ENCODE peak calls at places on chromosomes 12 and 14, in four cellular contexts. One of them, this sample, is unnamed.

GRCh38 chr12:27493260-27493935 is 30.6 kb upstream of the PPFIBP1 start:
- DNase-seq in pancreas: no peak
- DNase-seq in heart left ventricle: no peak
- DNase-seq in lower lobe of right lung: no peak
- DNase-seq in this sample: no peak

GRCh38 chr12:67415473-67415872 is 146.3 kb downstream of the CAND1 start:
- DNase-seq in pancreas: no peak
- DNase-seq in heart left ventricle: peak; percentile 26
- DNase-seq in lower lobe of right lung: no peak
- DNase-seq in this sample: no peak

GRCh38 chr14:68464716-68465115 is 328.2 kb downstream of the ZFP36L1 start:
- DNase-seq in pancreas: no peak
- DNase-seq in heart left ventricle: no peak
- DNase-seq in lower lobe of right lung: no peak
- DNase-seq in this sample: no peak

GRCh38 chr12:31519525-31519924 is 71.4 kb downstream of the DENND5B start:
- DNase-seq in pancreas: no peak
- DNase-seq in heart left ventricle: no peak
- DNase-seq in lower lobe of right lung: no peak
- DNase-seq in this sample: no peak

GRCh38 chr12:11723993-11724392 is 74.5 kb downstream of the ETV6 start:
- DNase-seq in pancreas: no peak
- DNase-seq in heart left ventricle: no peak
- DNase-seq in lower lobe of right lung: no peak
- DNase-seq in this sample: no peak

GRCh38 chr14:33756833-33757232 is 194.0 kb downstream of the EGLN3 start:
- DNase-seq in pancreas: no peak
- DNase-seq in heart left ventricle: no peak
- DNase-seq in lower lobe of right lung: no peak
- DNase-seq in this sample: no peak

GRCh38 chr12:91361864-91362263 is 179.2 kb upstream of the DCN start:
- DNase-seq in pancreas: no peak
- DNase-seq in heart left ventricle: no peak
- DNase-seq in lower lobe of right lung: no peak
- DNase-seq in this sample: no peak

GRCh38 chr14:65080954-65081747 is 21.2 kb downstream of the MAX start:
- DNase-seq in pancreas: no peak
- DNase-seq in heart left ventricle: no peak
- DNase-seq in lower lobe of right lung: no peak
- DNase-seq in this sample: no peak

GRCh38 chr12:108269224-108269623 is 69.9 kb downstream of the CMKLR1 start:
- DNase-seq in pancreas: no peak
- DNase-seq in heart left ventricle: no peak
- DNase-seq in lower lobe of right lung: no peak
- DNase-seq in this sample: no peak

GRCh38 chr14:53032161-53032803 is 81.4 kb upstream of the FERMT2 start:
- DNase-seq in pancreas: peak; percentile 45
- DNase-seq in heart left ventricle: peak; percentile 38
- DNase-seq in lower lobe of right lung: no peak
- DNase-seq in this sample: no peak

GRCh38 chr12:121628037-121628436 is 1.7 kb downstream of the ORAI1 start:
- DNase-seq in pancreas: peak; percentile 25
- DNase-seq in heart left ventricle: no peak
- DNase-seq in lower lobe of right lung: no peak
- DNase-seq in this sample: no peak

GRCh38 chr12:73656375-73656774 is 881.3 kb upstream of the ATXN7L3B start:
- DNase-seq in pancreas: no peak
- DNase-seq in heart left ventricle: no peak
- DNase-seq in lower lobe of right lung: no peak
- DNase-seq in this sample: no peak

GRCh38 chr14:22200977-22201605 is 387.9 kb downstream of the DAD1 start:
- DNase-seq in pancreas: no peak
- DNase-seq in heart left ventricle: no peak
- DNase-seq in lower lobe of right lung: no peak
- DNase-seq in this sample: no peak

GRCh38 chr12:3311027-3311402 is 180.0 kb upstream of the PRMT8 start:
- DNase-seq in pancreas: peak; percentile 95
- DNase-seq in heart left ventricle: no peak
- DNase-seq in lower lobe of right lung: no peak
- DNase-seq in this sample: no peak

GRCh38 chr12:131075194-131075593 is 121.5 kb downstream of the ADGRD1 start:
- DNase-seq in pancreas: no peak
- DNase-seq in heart left ventricle: no peak
- DNase-seq in lower lobe of right lung: no peak
- DNase-seq in this sample: no peak

GRCh38 chr14:81990312-81990761 is 456.7 kb upstream of the SEL1L start:
- DNase-seq in pancreas: peak; percentile 64
- DNase-seq in heart left ventricle: peak; percentile 18
- DNase-seq in lower lobe of right lung: no peak
- DNase-seq in this sample: no peak

GRCh38 chr14:64738306-64738879 is 34.2 kb downstream of the PLEKHG3 start:
- DNase-seq in pancreas: no peak
- DNase-seq in heart left ventricle: no peak
- DNase-seq in lower lobe of right lung: no peak
- DNase-seq in this sample: no peak

GRCh38 chr12:26370098-26370497 is 174.7 kb downstream of the SSPN start:
- DNase-seq in pancreas: no peak
- DNase-seq in heart left ventricle: no peak
- DNase-seq in lower lobe of right lung: no peak
- DNase-seq in this sample: no peak

GRCh38 chr12:6158263-6158662 is 33.8 kb upstream of the VWF start:
- DNase-seq in pancreas: no peak
- DNase-seq in heart left ventricle: no peak
- DNase-seq in lower lobe of right lung: no peak
- DNase-seq in this sample: no peak

GRCh38 chr14:76872796-76873432 is 46.7 kb downstream of the LRRC74A start:
- DNase-seq in pancreas: peak; percentile 67
- DNase-seq in heart left ventricle: peak; percentile 54
- DNase-seq in lower lobe of right lung: peak; percentile 71
- DNase-seq in this sample: peak; percentile 83

GRCh38 chr12:124542021-124542941 is 25.1 kb downstream of the NCOR2 start:
- DNase-seq in pancreas: no peak
- DNase-seq in heart left ventricle: no peak
- DNase-seq in lower lobe of right lung: no peak
- DNase-seq in this sample: no peak

GRCh38 chr12:75561921-75562320 is 50.5 kb upstream of the KRR1 start:
- DNase-seq in pancreas: no peak
- DNase-seq in heart left ventricle: no peak
- DNase-seq in lower lobe of right lung: no peak
- DNase-seq in this sample: no peak

GRCh38 chr14:67704484-67705089 is 2.9 kb downstream of the RDH12 start:
- DNase-seq in pancreas: peak; percentile 41
- DNase-seq in heart left ventricle: no peak
- DNase-seq in lower lobe of right lung: no peak
- DNase-seq in this sample: no peak

DNA sequence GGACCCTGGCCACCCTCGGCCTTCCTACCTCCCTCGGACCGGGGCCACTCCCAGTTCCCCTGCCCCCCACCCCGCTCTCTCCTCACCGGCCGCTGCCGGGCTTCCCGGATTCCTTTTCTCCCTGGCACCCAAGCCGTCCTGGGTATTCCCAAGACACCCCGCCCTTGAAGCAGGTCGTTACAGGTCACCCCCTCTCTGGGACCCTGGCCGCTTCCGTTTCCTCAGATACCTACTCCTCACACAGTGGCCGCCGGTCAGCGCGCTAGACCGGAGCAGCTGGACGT is 469 bp downstream of the NUMB start:
- DNase-seq in pancreas: no peak
- DNase-seq in heart left ventricle: peak; percentile 61
- DNase-seq in lower lobe of right lung: peak; percentile 71
- DNase-seq in this sample: peak; percentile 81
- H3K4me1 ChIP-seq in pancreas: peaks cover 36% of the 10 kb centered on the region
- H3K4me1 ChIP-seq in heart left ventricle: peaks cover 24% of the 10 kb centered on the region
- H3K4me1 ChIP-seq in lower lobe of right lung: peaks cover 75% of the 10 kb centered on the region
- H3K4me1 ChIP-seq in this sample: no peaks in the 10 kb centered on the region

GRCh38 chr14:73729015-73729330 is 14.8 kb upstream of the PNMA1 start:
- DNase-seq in pancreas: no peak
- DNase-seq in heart left ventricle: no peak
- DNase-seq in lower lobe of right lung: no peak
- DNase-seq in this sample: no peak

GRCh38 chr14:73727181-73727580 is 13.0 kb upstream of the PNMA1 start:
- DNase-seq in pancreas: no peak
- DNase-seq in heart left ventricle: no peak
- DNase-seq in lower lobe of right lung: no peak
- DNase-seq in this sample: no peak

GRCh38 chr14:73729556-73730265 is 15.5 kb upstream of the PNMA1 start:
- DNase-seq in pancreas: no peak
- DNase-seq in heart left ventricle: no peak
- DNase-seq in lower lobe of right lung: no peak
- DNase-seq in this sample: no peak

GRCh38 chr14:73726025-73726961 is 12.1 kb upstream of the PNMA1 start:
- DNase-seq in pancreas: no peak
- DNase-seq in heart left ventricle: no peak
- DNase-seq in lower lobe of right lung: no peak
- DNase-seq in this sample: no peak

DNA sequence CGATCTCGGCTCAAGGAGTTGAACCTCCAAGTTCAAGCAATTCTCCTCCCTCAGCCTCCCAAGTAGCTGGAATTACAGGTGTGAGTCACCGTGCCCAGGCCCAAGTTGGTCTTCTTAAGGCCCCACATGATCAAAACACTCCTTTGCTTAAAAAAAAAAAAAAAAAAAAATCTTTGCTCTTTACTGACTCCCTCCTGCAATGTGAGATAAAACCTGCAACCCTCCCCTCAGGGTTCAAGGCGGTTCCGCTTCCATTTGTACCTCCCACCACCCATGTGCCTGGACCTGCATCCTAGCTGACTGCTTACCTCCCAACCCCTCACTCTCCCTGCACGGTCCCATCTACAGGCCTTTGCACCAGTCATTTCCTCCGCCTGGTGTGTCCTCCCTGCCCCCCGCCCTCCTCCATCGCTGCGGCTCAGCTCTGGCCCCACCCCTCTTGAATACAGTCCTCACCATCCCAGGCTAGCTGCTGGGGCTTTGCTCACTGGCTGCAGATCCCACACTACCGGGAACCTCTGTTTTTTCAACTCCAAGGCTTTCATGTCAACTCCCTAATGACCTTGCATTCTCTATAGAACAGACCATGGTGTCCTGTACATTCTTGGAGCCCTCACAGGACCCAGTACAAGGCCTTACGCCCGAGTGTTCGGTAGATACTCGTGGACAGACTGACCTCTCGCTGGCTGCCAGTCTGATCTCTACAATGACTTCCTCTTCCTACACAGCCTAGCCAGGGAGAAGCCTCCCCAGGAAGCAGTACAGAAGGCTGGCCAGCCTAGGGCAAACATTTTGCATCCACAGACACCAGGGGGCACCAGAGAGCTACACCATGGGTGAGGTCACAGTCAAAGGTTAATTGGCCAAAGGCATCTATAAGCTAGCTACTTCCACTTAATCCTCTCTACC is 14.2 kb upstream of the PNMA1 start:
- DNase-seq in pancreas: peak; percentile 89
- DNase-seq in heart left ventricle: peak; percentile 86
- DNase-seq in lower lobe of right lung: peak; percentile 87
- DNase-seq in this sample: peak; percentile 93
- H3K27ac ChIP-seq in pancreas: peak overlapping the region; percentile 41
- H3K27ac ChIP-seq in heart left ventricle: peak overlapping the region; percentile 56
- H3K27ac ChIP-seq in lower lobe of right lung: peak overlapping the region; percentile 31
- H3K27ac ChIP-seq in this sample: no peak overlapping the region

GRCh38 chr12:15591811-15592210 is 197.4 kb downstream of the EPS8 start:
- DNase-seq in pancreas: no peak
- DNase-seq in heart left ventricle: peak; percentile 30
- DNase-seq in lower lobe of right lung: no peak
- DNase-seq in this sample: no peak

GRCh38 chr12:15584366-15585041 is 204.7 kb downstream of the EPS8 start:
- DNase-seq in pancreas: no peak
- DNase-seq in heart left ventricle: no peak
- DNase-seq in lower lobe of right lung: no peak
- DNase-seq in this sample: no peak

GRCh38 chr12:15592934-15593333 is 196.3 kb downstream of the EPS8 start:
- DNase-seq in pancreas: no peak
- DNase-seq in heart left ventricle: no peak
- DNase-seq in lower lobe of right lung: no peak
- DNase-seq in this sample: no peak

GRCh38 chr12:15590180-15590826 is 198.9 kb downstream of the EPS8 start:
- DNase-seq in pancreas: peak; percentile 57
- DNase-seq in heart left ventricle: peak; percentile 54
- DNase-seq in lower lobe of right lung: no peak
- DNase-seq in this sample: no peak

GRCh38 chr12:15589328-15590032 is 199.7 kb downstream of the EPS8 start:
- DNase-seq in pancreas: no peak
- DNase-seq in heart left ventricle: no peak
- DNase-seq in lower lobe of right lung: no peak
- DNase-seq in this sample: no peak
- H3K4me3 ChIP-seq in pancreas: no peak overlapping the region
- H3K4me3 ChIP-seq in heart left ventricle: no peak overlapping the region
- H3K4me3 ChIP-seq in lower lobe of right lung: no peak overlapping the region
- H3K4me3 ChIP-seq in this sample: no peak overlapping the region

GRCh38 chr14:91158091-91158790 is 44.4 kb downstream of the DGLUCY start:
- DNase-seq in pancreas: peak; percentile 54
- DNase-seq in heart left ventricle: no peak
- DNase-seq in lower lobe of right lung: peak; percentile 82
- DNase-seq in this sample: no peak

GRCh38 chr14:91159182-91159581 is 45.3 kb downstream of the DGLUCY start:
- DNase-seq in pancreas: no peak
- DNase-seq in heart left ventricle: no peak
- DNase-seq in lower lobe of right lung: peak; percentile 73
- DNase-seq in this sample: no peak

GRCh38 chr14:91155626-91156089 is 41.8 kb downstream of the DGLUCY start:
- DNase-seq in pancreas: no peak
- DNase-seq in heart left ventricle: no peak
- DNase-seq in lower lobe of right lung: no peak
- DNase-seq in this sample: no peak

GRCh38 chr14:91163316-91163715 is 49.4 kb downstream of the DGLUCY start:
- DNase-seq in pancreas: peak; percentile 28
- DNase-seq in heart left ventricle: peak; percentile 36
- DNase-seq in lower lobe of right lung: no peak
- DNase-seq in this sample: no peak

GRCh38 chr14:91159906-91160305 is 46.0 kb downstream of the DGLUCY start:
- DNase-seq in pancreas: no peak
- DNase-seq in heart left ventricle: no peak
- DNase-seq in lower lobe of right lung: no peak
- DNase-seq in this sample: no peak
- H3K4me1 ChIP-seq in pancreas: peaks cover 26% of the 10 kb centered on the region
- H3K4me1 ChIP-seq in heart left ventricle: peaks cover 11% of the 10 kb centered on the region
- H3K4me1 ChIP-seq in lower lobe of right lung: peaks cover 30% of the 10 kb centered on the region
- H3K4me1 ChIP-seq in this sample: no peaks in the 10 kb centered on the region

GRCh38 chr12:50640321-50640939 is 123.5 kb upstream of the ATF1 start:
- DNase-seq in pancreas: no peak
- DNase-seq in heart left ventricle: no peak
- DNase-seq in lower lobe of right lung: no peak
- DNase-seq in this sample: no peak

GRCh38 chr12:50641566-50641965 is 122.3 kb upstream of the ATF1 start:
- DNase-seq in pancreas: peak; percentile 50
- DNase-seq in heart left ventricle: no peak
- DNase-seq in lower lobe of right lung: no peak
- DNase-seq in this sample: no peak

GRCh38 chr12:50642755-50643154 is 121.1 kb upstream of the ATF1 start:
- DNase-seq in pancreas: no peak
- DNase-seq in heart left ventricle: no peak
- DNase-seq in lower lobe of right lung: no peak
- DNase-seq in this sample: no peak

GRCh38 chr12:50639721-50640120 is 124.2 kb upstream of the ATF1 start:
- DNase-seq in pancreas: no peak
- DNase-seq in heart left ventricle: no peak
- DNase-seq in lower lobe of right lung: no peak
- DNase-seq in this sample: no peak

GRCh38 chr12:50642035-50642451 is 121.9 kb upstream of the ATF1 start:
- DNase-seq in pancreas: no peak
- DNase-seq in heart left ventricle: no peak
- DNase-seq in lower lobe of right lung: no peak
- DNase-seq in this sample: no peak
- H3K27ac ChIP-seq in pancreas: no peak overlapping the region
- H3K27ac ChIP-seq in heart left ventricle: no peak overlapping the region
- H3K27ac ChIP-seq in lower lobe of right lung: no peak overlapping the region
- H3K27ac ChIP-seq in this sample: no peak overlapping the region

This sample was measured in aorta.